ENCODE peak calls at places on chromosome 11, in eight cellular contexts. V is A549; R is CD8-positive, alpha-beta T cell; Y is coronary artery; J is upper lobe of right lung; A is sigmoid colon; U is fibroblast of mammary gland; X is dorsolateral prefrontal cortex. I is an unnamed sample.

GRCh38 chr11:92707665-92708064 is 261.8 kb upstream of the MTNR1B start:
- DNase-seq in V (no peak), R (no peak), Y (no peak), J (no peak), A (no peak), U (no peak), X (no peak), I (no peak)

GRCh38 chr11:134052988-134053945 is 15.6 kb upstream of the JAM3 start:
- DNase-seq in V (no peak), R (no peak), Y (peak), J (no peak), A (no peak), U (no peak), X (no peak), I (no peak)

GRCh38 chr11:111299111-111300026 is 1.0 kb downstream of the POU2AF3 start:
- DNase-seq in V (peak), R (no peak), Y (no peak), J (peak), A (peak), U (peak), X (peak), I (no peak)

GRCh38 chr11:68969386-68969785 is 11.4 kb downstream of the MRGPRD start:
- DNase-seq in V (no peak), R (no peak), Y (peak), J (peak), A (peak), U (no peak), X (no peak), I (no peak)

GRCh38 chr11:30016588-30017363 is at the start of gene KCNA4:
- DNase-seq in V (peak), R (no peak), Y (no peak), J (peak), A (no peak), U (no peak), X (peak), I (no peak)

GRCh38 chr11:131537729-131538128 is 167.3 kb downstream of the NTM start:
- DNase-seq in V (no peak), R (no peak), Y (no peak), J (no peak), A (no peak), U (no peak), X (no peak), I (no peak)

GRCh38 chr11:72001834-72002591 is 3.3 kb downstream of the IL18BP start:
- DNase-seq in V (no peak), R (no peak), Y (no peak), J (no peak), A (no peak), U (no peak), X (no peak), I (no peak)

GRCh38 chr11:112751312-112751711 is 209.9 kb upstream of the NCAM1 start:
- DNase-seq in V (no peak), R (no peak), Y (no peak), J (no peak), A (peak), U (no peak), X (no peak), I (no peak)

GRCh38 chr11:27290261-27290660 is 72.8 kb downstream of the CCDC34 start:
- DNase-seq in V (no peak), R (no peak), Y (no peak), J (no peak), A (no peak), U (peak), X (no peak), I (no peak)

GRCh38 chr11:15901790-15902189 is 454.6 kb downstream of the SOX6 start:
- DNase-seq in V (peak), R (no peak), Y (no peak), J (peak), A (no peak), U (no peak), X (no peak), I (no peak)

GRCh38 chr11:118415739-118416068 is 14.3 kb downstream of the ATP5MG start:
- DNase-seq in V (peak), R (peak), Y (no peak), J (no peak), A (peak), U (peak), X (no peak), I (peak)

GRCh38 chr11:38593649-38594048 is 1995.6 kb upstream of the RAG2 start:
- DNase-seq in V (no peak), R (no peak), Y (no peak), J (no peak), A (no peak), U (no peak), X (no peak), I (no peak)

GRCh38 chr11:10588904-10589303 is 20.4 kb upstream of the LYVE1 start:
- DNase-seq in V (no peak), R (no peak), Y (no peak), J (no peak), A (no peak), U (no peak), X (no peak), I (no peak)

GRCh38 chr11:106990322-106990721 is 28.0 kb downstream of the GUCY1A2 start:
- DNase-seq in V (no peak), R (no peak), Y (no peak), J (no peak), A (no peak), U (no peak), X (peak), I (no peak)

GRCh38 chr11:2778630-2779498 is 79.1 kb upstream of the KCNQ1OT1 start:
- DNase-seq in V (peak), R (peak), Y (peak), J (peak), A (peak), U (no peak), X (peak), I (peak)

GRCh38 chr11:10623797-10624761 is 55.6 kb upstream of the LYVE1 start:
- DNase-seq in V (peak), R (no peak), Y (peak), J (peak), A (peak), U (peak), X (no peak), I (peak)

GRCh38 chr11:84673753-84674152 is 953.4 kb downstream of the DLG2 start:
- DNase-seq in V (no peak), R (no peak), Y (no peak), J (no peak), A (no peak), U (peak), X (no peak), I (no peak)

GRCh38 chr11:35661539-35661938 is 1.0 kb upstream of the TRIM44 start:
- DNase-seq in V (no peak), R (no peak), Y (no peak), J (no peak), A (no peak), U (no peak), X (no peak), I (no peak)

GRCh38 chr11:8584096-8584495 is 9.9 kb downstream of the STK33 start:
- DNase-seq in V (no peak), R (no peak), Y (no peak), J (no peak), A (no peak), U (peak), X (no peak), I (no peak)

GRCh38 chr11:102225689-102226562 is 91.4 kb upstream of the BIRC3 start:
- DNase-seq in V (no peak), R (no peak), Y (no peak), J (no peak), A (no peak), U (peak), X (no peak), I (no peak)

GRCh38 chr11:73653996-73654395 is 7.6 kb downstream of the PLEKHB1 start:
- DNase-seq in V (no peak), R (no peak), Y (no peak), J (peak), A (no peak), U (no peak), X (no peak), I (no peak)

GRCh38 chr11:105609832-105610781 is at the start of gene GRIA4:
- DNase-seq in V (peak), R (no peak), Y (peak), J (peak), A (peak), U (peak), X (peak), I (no peak)

GRCh38 chr11:37504925-37505324 is 906.9 kb upstream of the RAG2 start:
- DNase-seq in V (no peak), R (no peak), Y (no peak), J (no peak), A (no peak), U (peak), X (no peak), I (no peak)

GRCh38 chr11:44275961-44276550 is 33.9 kb downstream of the ALX4 start:
- DNase-seq in V (no peak), R (no peak), Y (peak), J (peak), A (peak), U (no peak), X (no peak), I (no peak)

GRCh38 chr11:69446108-69446507 is 35.4 kb upstream of the LINC01488 start:
- DNase-seq in V (no peak), R (no peak), Y (no peak), J (no peak), A (no peak), U (no peak), X (no peak), I (peak)

GRCh38 chr11:110711776-110712642 is at the start of gene ARHGAP20:
- DNase-seq in V (peak), R (peak), Y (peak), J (peak), A (peak), U (peak), X (peak), I (no peak)

GRCh38 chr11:1460396-1460795 is 26.2 kb downstream of the MOB2 start:
- DNase-seq in V (no peak), R (no peak), Y (peak), J (peak), A (peak), U (peak), X (peak), I (no peak)

GRCh38 chr11:71577469-71578004 is 5.1 kb downstream of the KRTAP5-11 start:
- DNase-seq in V (no peak), R (no peak), Y (no peak), J (no peak), A (no peak), U (no peak), X (no peak), I (no peak)

GRCh38 chr11:117221775-117222517 is 9.9 kb downstream of the PCSK7 start:
- DNase-seq in V (no peak), R (no peak), Y (peak), J (no peak), A (peak), U (peak), X (no peak), I (no peak)

GRCh38 chr11:6572215-6572614 is 31.2 kb downstream of the RRP8 start:
- DNase-seq in V (no peak), R (no peak), Y (no peak), J (no peak), A (no peak), U (peak), X (no peak), I (no peak)

GRCh38 chr11:93481279-93481678 is 61.9 kb downstream of the SMCO4 start:
- DNase-seq in V (no peak), R (no peak), Y (no peak), J (no peak), A (no peak), U (no peak), X (no peak), I (no peak)

GRCh38 chr11:18853086-18853720 is 61.6 kb upstream of the PTPN5 start:
- DNase-seq in V (peak), R (no peak), Y (no peak), J (no peak), A (no peak), U (peak), X (no peak), I (peak)

GRCh38 chr11:77195071-77195705 is 67.1 kb downstream of the MYO7A start:
- DNase-seq in V (no peak), R (no peak), Y (no peak), J (peak), A (peak), U (no peak), X (no peak), I (no peak)

GRCh38 chr11:7968686-7969085 is 3.4 kb upstream of the NLRP10 start:
- DNase-seq in V (no peak), R (no peak), Y (no peak), J (no peak), A (no peak), U (no peak), X (no peak), I (no peak)

GRCh38 chr11:34403431-34403830 is 35.3 kb upstream of the CAT start:
- DNase-seq in V (no peak), R (no peak), Y (no peak), J (no peak), A (no peak), U (no peak), X (no peak), I (no peak)

GRCh38 chr11:34407121-34407813 is 31.5 kb upstream of the CAT start:
- DNase-seq in V (no peak), R (no peak), Y (no peak), J (no peak), A (no peak), U (no peak), X (no peak), I (no peak)

GRCh38 chr11:34406413-34406812 is 32.3 kb upstream of the CAT start:
- DNase-seq in V (no peak), R (no peak), Y (no peak), J (no peak), A (no peak), U (no peak), X (no peak), I (no peak)

GRCh38 chr11:34404280-34404679 is 34.5 kb upstream of the CAT start:
- DNase-seq in V (no peak), R (no peak), Y (no peak), J (no peak), A (no peak), U (no peak), X (no peak), I (no peak)

GRCh38 chr11:34405079-34405858 is 33.5 kb upstream of the CAT start:
- DNase-seq in V (peak), R (no peak), Y (no peak), J (no peak), A (no peak), U (peak), X (no peak), I (peak)
- H3K4me3 ChIP-seq in V (no peak), R (no peak), Y (peak), J (peak), A (no peak), U (no peak), X (no peak), I (no peak)

DNA sequence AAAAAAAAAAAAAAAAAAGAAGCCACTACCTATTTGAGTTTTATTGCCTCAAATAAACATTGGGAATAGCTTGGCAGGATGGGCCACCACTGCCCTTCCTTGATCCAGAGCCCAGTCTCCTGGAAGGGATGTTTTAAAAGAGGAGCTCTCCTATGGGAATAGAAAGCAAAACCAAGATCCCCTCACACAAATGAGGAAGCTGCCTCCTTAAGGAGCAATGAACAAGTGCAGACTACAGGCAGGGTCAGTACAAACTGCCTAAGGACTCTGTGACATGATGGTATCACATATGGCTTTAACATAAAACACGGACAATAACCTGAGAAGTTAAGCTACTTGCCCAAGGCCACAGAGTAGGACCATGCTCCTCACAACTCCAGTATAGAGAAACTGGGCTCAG is 120.8 kb downstream of the NAT10 start:
- DNase-seq in V (no peak), R (no peak), Y (no peak), J (no peak), A (no peak), U (no peak), X (no peak), I (peak)
- H3K4me3 ChIP-seq in V (no peak), R (no peak), Y (no peak), J (no peak), A (no peak), U (no peak), X (no peak), I (no peak)

DNA sequence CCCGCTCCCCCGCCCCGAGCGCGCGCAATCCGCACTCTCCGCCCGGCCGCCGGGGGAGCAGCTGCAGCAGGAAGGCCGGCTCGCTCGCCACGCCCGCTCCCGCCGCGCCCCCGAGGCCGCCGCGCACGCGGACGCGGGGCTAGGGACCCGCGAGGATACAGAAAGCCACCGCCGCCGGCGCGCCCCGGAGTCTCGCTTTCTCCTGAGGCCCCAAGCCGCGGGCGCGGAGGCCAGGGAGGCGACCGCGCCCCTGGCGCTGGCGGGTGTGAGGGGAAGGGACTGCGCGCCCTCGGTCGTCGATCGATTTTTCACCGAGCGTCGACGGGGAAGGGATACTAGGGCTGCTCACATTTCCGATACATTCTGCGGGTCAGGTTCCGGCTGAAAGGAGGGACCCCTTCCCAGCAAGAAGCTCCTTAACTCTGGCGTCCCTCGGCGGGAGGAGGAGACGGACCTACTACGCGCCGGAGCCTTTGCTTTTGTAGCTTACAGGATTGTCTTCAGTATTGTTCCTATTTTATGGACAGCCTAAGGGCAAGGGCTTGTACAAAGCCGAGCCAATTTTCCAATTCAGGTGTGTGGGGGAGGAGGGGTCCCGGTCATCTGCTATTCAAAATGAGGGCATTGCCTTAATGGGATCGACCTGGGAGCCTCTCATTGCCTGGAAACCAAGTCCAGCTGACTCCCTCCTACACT is 416 bp upstream of the GAB2 start:
- DNase-seq in V (peak), R (peak), Y (peak), J (peak), A (peak), U (peak), X (peak), I (peak)
- H3K4me3 ChIP-seq in V (peak), R (peak), Y (peak), J (peak), A (peak), U (peak), X (peak), I (peak)

GRCh38 chr11:64305691-64306562 is 603 bp downstream of the ESRRA start:
- DNase-seq in V (peak), R (peak), Y (no peak), J (peak), A (peak), U (no peak), X (peak), I (peak)

GRCh38 chr11:64305075-64305690 is at the start of gene ESRRA:
- DNase-seq in V (peak), R (peak), Y (peak), J (peak), A (peak), U (peak), X (peak), I (peak)

GRCh38 chr11:64304316-64305072 is 830 bp upstream of the ESRRA start:
- DNase-seq in V (peak), R (peak), Y (peak), J (peak), A (peak), U (peak), X (peak), I (peak)

GRCh38 chr11:64306563-64306875 is 1.2 kb downstream of the ESRRA start:
- DNase-seq in V (no peak), R (no peak), Y (no peak), J (no peak), A (no peak), U (no peak), X (no peak), I (no peak)

DNA sequence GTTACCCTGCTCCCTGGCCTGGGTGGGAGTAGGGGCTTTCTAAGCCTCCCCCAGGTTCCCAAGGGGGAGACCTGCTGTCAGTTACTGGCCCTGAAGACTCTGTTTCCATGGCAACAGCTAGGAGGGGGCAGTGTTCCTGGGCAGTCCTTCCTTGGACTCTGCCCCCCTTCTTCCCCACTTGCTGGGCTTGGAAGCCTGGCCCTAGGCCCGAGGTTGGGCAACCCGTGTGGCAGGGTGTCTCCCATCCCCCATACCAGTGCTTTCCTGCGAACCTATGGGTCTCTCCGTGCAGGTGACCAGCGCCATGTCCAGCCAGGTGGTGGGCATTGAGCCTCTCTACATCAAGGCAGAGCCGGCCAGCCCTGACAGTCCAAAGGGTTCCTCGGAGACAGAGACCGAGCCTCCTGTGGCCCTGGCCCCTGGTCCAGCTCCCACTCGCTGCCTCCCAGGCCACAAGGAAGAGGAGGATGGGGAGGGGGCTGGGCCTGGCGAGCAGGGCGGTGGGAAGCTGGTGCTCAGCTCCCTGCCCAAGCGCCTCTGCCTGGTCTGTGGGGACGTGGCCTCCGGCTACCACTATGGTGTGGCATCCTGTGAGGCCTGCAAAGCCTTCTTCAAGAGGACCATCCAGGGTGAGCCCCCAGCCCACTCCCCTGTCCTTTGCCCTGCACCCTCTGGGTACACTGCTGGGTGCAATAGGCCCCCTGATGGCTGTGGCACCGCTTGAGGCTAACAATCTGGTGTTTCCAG is 1.7 kb downstream of the ESRRA start:
- DNase-seq in V (peak), R (no peak), Y (no peak), J (peak), A (peak), U (no peak), X (no peak), I (peak)
- H3K4me3 ChIP-seq in V (peak), R (peak), Y (peak), J (peak), A (no peak), U (peak), X (peak), I (peak)